ENCODE peak calls at places on chromosome 13, in ten cellular contexts. One of them, this sample, is unnamed.

GRCh38 chr13:21898461-21898860 is 227.6 kb downstream of the FGF9 start:
- DNase-seq in T-helper 17 cell: no peak
- DNase-seq in activated CD8-positive, alpha-beta memory T cell treated with anti-CD3 and anti-CD28 coated beads for 48 hours: no peak
- DNase-seq in HS-5: no peak
- DNase-seq in naive thymus-derived CD8-positive, alpha-beta T cell: no peak
- DNase-seq in Jurkat, Clone E6-1: no peak
- DNase-seq in thoracic aorta: no peak
- DNase-seq in astrocyte of the spinal cord: no peak
- DNase-seq in tibial artery: no peak
- DNase-seq in stimulated activated CD4-positive, alpha-beta T cell treated with anti-CD3 and anti-CD28 coated beads, Interleukin-4, amount 100 ng/mL, for 48 hours: no peak
- DNase-seq in this sample: no peak

GRCh38 chr13:101714195-101714594 is 261.7 kb downstream of the ITGBL1 start:
- DNase-seq in astrocyte of the spinal cord: no peak
- DNase-seq in thoracic aorta: no peak
- DNase-seq in HS-5: no peak
- DNase-seq in naive thymus-derived CD8-positive, alpha-beta T cell: no peak
- DNase-seq in activated CD8-positive, alpha-beta memory T cell treated with anti-CD3 and anti-CD28 coated beads for 48 hours: no peak
- DNase-seq in Jurkat, Clone E6-1: no peak
- DNase-seq in tibial artery: no peak
- DNase-seq in T-helper 17 cell: no peak
- DNase-seq in stimulated activated CD4-positive, alpha-beta T cell treated with anti-CD3 and anti-CD28 coated beads, Interleukin-4, amount 100 ng/mL, for 48 hours: no peak
- DNase-seq in this sample: no peak

GRCh38 chr13:98089246-98089645 is 53.6 kb upstream of the FARP1 start:
- DNase-seq in T-helper 17 cell: no peak
- DNase-seq in tibial artery: no peak
- DNase-seq in HS-5: peak; percentile 61
- DNase-seq in Jurkat, Clone E6-1: no peak
- DNase-seq in activated CD8-positive, alpha-beta memory T cell treated with anti-CD3 and anti-CD28 coated beads for 48 hours: no peak
- DNase-seq in astrocyte of the spinal cord: peak; percentile 46
- DNase-seq in thoracic aorta: no peak
- DNase-seq in stimulated activated CD4-positive, alpha-beta T cell treated with anti-CD3 and anti-CD28 coated beads, Interleukin-4, amount 100 ng/mL, for 48 hours: no peak
- DNase-seq in naive thymus-derived CD8-positive, alpha-beta T cell: no peak
- DNase-seq in this sample: no peak

GRCh38 chr13:48214519-48215121 is 18.4 kb upstream of the ITM2B start:
- DNase-seq in HS-5: no peak
- DNase-seq in stimulated activated CD4-positive, alpha-beta T cell treated with anti-CD3 and anti-CD28 coated beads, Interleukin-4, amount 100 ng/mL, for 48 hours: no peak
- DNase-seq in naive thymus-derived CD8-positive, alpha-beta T cell: no peak
- DNase-seq in tibial artery: no peak
- DNase-seq in Jurkat, Clone E6-1: no peak
- DNase-seq in T-helper 17 cell: no peak
- DNase-seq in astrocyte of the spinal cord: no peak
- DNase-seq in activated CD8-positive, alpha-beta memory T cell treated with anti-CD3 and anti-CD28 coated beads for 48 hours: no peak
- DNase-seq in thoracic aorta: no peak
- DNase-seq in this sample: no peak

GRCh38 chr13:113051641-113052040 is 54.0 kb upstream of the F7 start:
- DNase-seq in tibial artery: no peak
- DNase-seq in Jurkat, Clone E6-1: no peak
- DNase-seq in HS-5: no peak
- DNase-seq in astrocyte of the spinal cord: no peak
- DNase-seq in T-helper 17 cell: no peak
- DNase-seq in stimulated activated CD4-positive, alpha-beta T cell treated with anti-CD3 and anti-CD28 coated beads, Interleukin-4, amount 100 ng/mL, for 48 hours: no peak
- DNase-seq in activated CD8-positive, alpha-beta memory T cell treated with anti-CD3 and anti-CD28 coated beads for 48 hours: no peak
- DNase-seq in thoracic aorta: no peak
- DNase-seq in naive thymus-derived CD8-positive, alpha-beta T cell: no peak
- DNase-seq in this sample: no peak

GRCh38 chr13:50126378-50127016 is 111.3 kb downstream of the KCNRG start:
- DNase-seq in Jurkat, Clone E6-1: peak; percentile 66
- DNase-seq in activated CD8-positive, alpha-beta memory T cell treated with anti-CD3 and anti-CD28 coated beads for 48 hours: no peak
- DNase-seq in T-helper 17 cell: peak; percentile 9
- DNase-seq in stimulated activated CD4-positive, alpha-beta T cell treated with anti-CD3 and anti-CD28 coated beads, Interleukin-4, amount 100 ng/mL, for 48 hours: no peak
- DNase-seq in naive thymus-derived CD8-positive, alpha-beta T cell: no peak
- DNase-seq in tibial artery: no peak
- DNase-seq in astrocyte of the spinal cord: peak; percentile 52
- DNase-seq in thoracic aorta: no peak
- DNase-seq in HS-5: no peak
- DNase-seq in this sample: no peak

GRCh38 chr13:94617389-94618000 is 15.8 kb downstream of the GPR180 start:
- DNase-seq in HS-5: no peak
- DNase-seq in stimulated activated CD4-positive, alpha-beta T cell treated with anti-CD3 and anti-CD28 coated beads, Interleukin-4, amount 100 ng/mL, for 48 hours: no peak
- DNase-seq in thoracic aorta: no peak
- DNase-seq in Jurkat, Clone E6-1: no peak
- DNase-seq in astrocyte of the spinal cord: peak; percentile 24
- DNase-seq in activated CD8-positive, alpha-beta memory T cell treated with anti-CD3 and anti-CD28 coated beads for 48 hours: no peak
- DNase-seq in T-helper 17 cell: peak; percentile 26
- DNase-seq in naive thymus-derived CD8-positive, alpha-beta T cell: peak; percentile 43
- DNase-seq in tibial artery: no peak
- DNase-seq in this sample: peak; percentile 2

GRCh38 chr13:114203536-114203935 is 24.5 kb downstream of the CFAP97D2 start:
- DNase-seq in thoracic aorta: no peak
- DNase-seq in activated CD8-positive, alpha-beta memory T cell treated with anti-CD3 and anti-CD28 coated beads for 48 hours: no peak
- DNase-seq in naive thymus-derived CD8-positive, alpha-beta T cell: no peak
- DNase-seq in T-helper 17 cell: peak; percentile 28
- DNase-seq in stimulated activated CD4-positive, alpha-beta T cell treated with anti-CD3 and anti-CD28 coated beads, Interleukin-4, amount 100 ng/mL, for 48 hours: no peak
- DNase-seq in Jurkat, Clone E6-1: peak; percentile 52
- DNase-seq in HS-5: no peak
- DNase-seq in tibial artery: no peak
- DNase-seq in astrocyte of the spinal cord: no peak
- DNase-seq in this sample: no peak

GRCh38 chr13:78241278-78241919 is 322.8 kb upstream of the EDNRB start:
- DNase-seq in tibial artery: no peak
- DNase-seq in stimulated activated CD4-positive, alpha-beta T cell treated with anti-CD3 and anti-CD28 coated beads, Interleukin-4, amount 100 ng/mL, for 48 hours: peak; percentile 2
- DNase-seq in activated CD8-positive, alpha-beta memory T cell treated with anti-CD3 and anti-CD28 coated beads for 48 hours: no peak
- DNase-seq in naive thymus-derived CD8-positive, alpha-beta T cell: no peak
- DNase-seq in thoracic aorta: no peak
- DNase-seq in Jurkat, Clone E6-1: peak; percentile 8
- DNase-seq in HS-5: peak; percentile 4
- DNase-seq in T-helper 17 cell: no peak
- DNase-seq in astrocyte of the spinal cord: peak; percentile 20
- DNase-seq in this sample: no peak

GRCh38 chr13:110627351-110627750 is 12.0 kb downstream of the NAXD start:
- DNase-seq in naive thymus-derived CD8-positive, alpha-beta T cell: no peak
- DNase-seq in HS-5: no peak
- DNase-seq in tibial artery: no peak
- DNase-seq in astrocyte of the spinal cord: no peak
- DNase-seq in Jurkat, Clone E6-1: no peak
- DNase-seq in stimulated activated CD4-positive, alpha-beta T cell treated with anti-CD3 and anti-CD28 coated beads, Interleukin-4, amount 100 ng/mL, for 48 hours: no peak
- DNase-seq in activated CD8-positive, alpha-beta memory T cell treated with anti-CD3 and anti-CD28 coated beads for 48 hours: no peak
- DNase-seq in thoracic aorta: no peak
- DNase-seq in T-helper 17 cell: no peak
- DNase-seq in this sample: no peak

GRCh38 chr13:40275636-40276035 is 390.8 kb downstream of the FOXO1 start:
- DNase-seq in activated CD8-positive, alpha-beta memory T cell treated with anti-CD3 and anti-CD28 coated beads for 48 hours: no peak
- DNase-seq in Jurkat, Clone E6-1: no peak
- DNase-seq in astrocyte of the spinal cord: no peak
- DNase-seq in T-helper 17 cell: no peak
- DNase-seq in HS-5: peak; percentile 0
- DNase-seq in stimulated activated CD4-positive, alpha-beta T cell treated with anti-CD3 and anti-CD28 coated beads, Interleukin-4, amount 100 ng/mL, for 48 hours: no peak
- DNase-seq in naive thymus-derived CD8-positive, alpha-beta T cell: no peak
- DNase-seq in tibial artery: no peak
- DNase-seq in thoracic aorta: no peak
- DNase-seq in this sample: no peak

GRCh38 chr13:100305398-100305797 is 216.5 kb downstream of the PCCA start:
- DNase-seq in HS-5: no peak
- DNase-seq in tibial artery: no peak
- DNase-seq in T-helper 17 cell: no peak
- DNase-seq in naive thymus-derived CD8-positive, alpha-beta T cell: no peak
- DNase-seq in thoracic aorta: no peak
- DNase-seq in stimulated activated CD4-positive, alpha-beta T cell treated with anti-CD3 and anti-CD28 coated beads, Interleukin-4, amount 100 ng/mL, for 48 hours: no peak
- DNase-seq in Jurkat, Clone E6-1: no peak
- DNase-seq in astrocyte of the spinal cord: no peak
- DNase-seq in activated CD8-positive, alpha-beta memory T cell treated with anti-CD3 and anti-CD28 coated beads for 48 hours: no peak
- DNase-seq in this sample: no peak

GRCh38 chr13:87393358-87393757 is 277.8 kb upstream of the SLITRK5 start:
- DNase-seq in tibial artery: no peak
- DNase-seq in Jurkat, Clone E6-1: no peak
- DNase-seq in stimulated activated CD4-positive, alpha-beta T cell treated with anti-CD3 and anti-CD28 coated beads, Interleukin-4, amount 100 ng/mL, for 48 hours: no peak
- DNase-seq in naive thymus-derived CD8-positive, alpha-beta T cell: no peak
- DNase-seq in HS-5: no peak
- DNase-seq in astrocyte of the spinal cord: no peak
- DNase-seq in activated CD8-positive, alpha-beta memory T cell treated with anti-CD3 and anti-CD28 coated beads for 48 hours: no peak
- DNase-seq in T-helper 17 cell: no peak
- DNase-seq in thoracic aorta: no peak
- DNase-seq in this sample: no peak

GRCh38 chr13:45511310-45512147 is 46.8 kb downstream of the COG3 start:
- DNase-seq in astrocyte of the spinal cord: peak; percentile 79
- DNase-seq in T-helper 17 cell: no peak
- DNase-seq in activated CD8-positive, alpha-beta memory T cell treated with anti-CD3 and anti-CD28 coated beads for 48 hours: no peak
- DNase-seq in stimulated activated CD4-positive, alpha-beta T cell treated with anti-CD3 and anti-CD28 coated beads, Interleukin-4, amount 100 ng/mL, for 48 hours: no peak
- DNase-seq in Jurkat, Clone E6-1: peak; percentile 73
- DNase-seq in naive thymus-derived CD8-positive, alpha-beta T cell: peak; percentile 38
- DNase-seq in HS-5: no peak
- DNase-seq in tibial artery: no peak
- DNase-seq in thoracic aorta: no peak
- DNase-seq in this sample: no peak

GRCh38 chr13:76286178-76286577 is 600.0 kb downstream of the KCTD12 start:
- DNase-seq in HS-5: no peak
- DNase-seq in naive thymus-derived CD8-positive, alpha-beta T cell: no peak
- DNase-seq in thoracic aorta: no peak
- DNase-seq in tibial artery: no peak
- DNase-seq in astrocyte of the spinal cord: peak; percentile 78
- DNase-seq in Jurkat, Clone E6-1: no peak
- DNase-seq in stimulated activated CD4-positive, alpha-beta T cell treated with anti-CD3 and anti-CD28 coated beads, Interleukin-4, amount 100 ng/mL, for 48 hours: no peak
- DNase-seq in activated CD8-positive, alpha-beta memory T cell treated with anti-CD3 and anti-CD28 coated beads for 48 hours: no peak
- DNase-seq in T-helper 17 cell: no peak
- DNase-seq in this sample: no peak

GRCh38 chr13:79571147-79571546 is 90.2 kb downstream of the NDFIP2 start:
- DNase-seq in naive thymus-derived CD8-positive, alpha-beta T cell: no peak
- DNase-seq in Jurkat, Clone E6-1: no peak
- DNase-seq in stimulated activated CD4-positive, alpha-beta T cell treated with anti-CD3 and anti-CD28 coated beads, Interleukin-4, amount 100 ng/mL, for 48 hours: no peak
- DNase-seq in HS-5: no peak
- DNase-seq in T-helper 17 cell: no peak
- DNase-seq in tibial artery: no peak
- DNase-seq in thoracic aorta: no peak
- DNase-seq in activated CD8-positive, alpha-beta memory T cell treated with anti-CD3 and anti-CD28 coated beads for 48 hours: no peak
- DNase-seq in astrocyte of the spinal cord: no peak
- DNase-seq in this sample: no peak

GRCh38 chr13:30510091-30510490 is 44.4 kb upstream of the HMGB1 start:
- DNase-seq in T-helper 17 cell: no peak
- DNase-seq in HS-5: no peak
- DNase-seq in thoracic aorta: no peak
- DNase-seq in naive thymus-derived CD8-positive, alpha-beta T cell: no peak
- DNase-seq in astrocyte of the spinal cord: no peak
- DNase-seq in stimulated activated CD4-positive, alpha-beta T cell treated with anti-CD3 and anti-CD28 coated beads, Interleukin-4, amount 100 ng/mL, for 48 hours: no peak
- DNase-seq in Jurkat, Clone E6-1: no peak
- DNase-seq in activated CD8-positive, alpha-beta memory T cell treated with anti-CD3 and anti-CD28 coated beads for 48 hours: no peak
- DNase-seq in tibial artery: no peak
- DNase-seq in this sample: no peak

GRCh38 chr13:63167699-63168337 is 1752.2 kb upstream of the PCDH20 start:
- DNase-seq in HS-5: no peak
- DNase-seq in stimulated activated CD4-positive, alpha-beta T cell treated with anti-CD3 and anti-CD28 coated beads, Interleukin-4, amount 100 ng/mL, for 48 hours: no peak
- DNase-seq in thoracic aorta: no peak
- DNase-seq in tibial artery: no peak
- DNase-seq in astrocyte of the spinal cord: peak; percentile 6
- DNase-seq in Jurkat, Clone E6-1: no peak
- DNase-seq in T-helper 17 cell: no peak
- DNase-seq in activated CD8-positive, alpha-beta memory T cell treated with anti-CD3 and anti-CD28 coated beads for 48 hours: no peak
- DNase-seq in naive thymus-derived CD8-positive, alpha-beta T cell: no peak
- DNase-seq in this sample: no peak

GRCh38 chr13:21608961-21609360 is 5.0 kb upstream of the MICU2 start:
- DNase-seq in thoracic aorta: no peak
- DNase-seq in naive thymus-derived CD8-positive, alpha-beta T cell: no peak
- DNase-seq in HS-5: no peak
- DNase-seq in T-helper 17 cell: no peak
- DNase-seq in activated CD8-positive, alpha-beta memory T cell treated with anti-CD3 and anti-CD28 coated beads for 48 hours: no peak
- DNase-seq in astrocyte of the spinal cord: no peak
- DNase-seq in stimulated activated CD4-positive, alpha-beta T cell treated with anti-CD3 and anti-CD28 coated beads, Interleukin-4, amount 100 ng/mL, for 48 hours: no peak
- DNase-seq in Jurkat, Clone E6-1: no peak
- DNase-seq in tibial artery: no peak
- DNase-seq in this sample: no peak

GRCh38 chr13:73741111-73741510 is 393.1 kb downstream of the KLF12 start:
- DNase-seq in astrocyte of the spinal cord: no peak
- DNase-seq in activated CD8-positive, alpha-beta memory T cell treated with anti-CD3 and anti-CD28 coated beads for 48 hours: no peak
- DNase-seq in stimulated activated CD4-positive, alpha-beta T cell treated with anti-CD3 and anti-CD28 coated beads, Interleukin-4, amount 100 ng/mL, for 48 hours: no peak
- DNase-seq in Jurkat, Clone E6-1: no peak
- DNase-seq in tibial artery: no peak
- DNase-seq in T-helper 17 cell: no peak
- DNase-seq in thoracic aorta: no peak
- DNase-seq in HS-5: no peak
- DNase-seq in naive thymus-derived CD8-positive, alpha-beta T cell: no peak
- DNase-seq in this sample: no peak

This sample was measured in caudate nucleus.